ENCODE peak calls at places on chromosomes 11 and 22, in four cellular contexts. F is IMR-90, G is NB4, A is cardiac fibroblast. O is an unnamed sample.

GRCh38 chr22:38257170-38257569 is 15.6 kb downstream of the TMEM184B start:
- DNase-seq in F (peak), G (no peak), A (peak), O (no peak)

GRCh38 chr22:38452373-38453064 is 2.5 kb downstream of the KCNJ4 start:
- DNase-seq in F (peak), G (no peak), A (peak), O (no peak)

GRCh38 chr11:5550440-5551095 is 2.2 kb upstream of the OR52H1 start:
- DNase-seq in F (peak), G (no peak), A (peak), O (no peak)

GRCh38 chr11:34044664-34045485 is 6.7 kb upstream of the CAPRIN1 start:
- DNase-seq in F (peak), G (peak), A (peak), O (no peak)

GRCh38 chr11:12863605-12864121 is 145.5 kb upstream of the RASSF10 start:
- DNase-seq in F (no peak), G (no peak), A (no peak), O (no peak)

GRCh38 chr11:110982214-110982613 is 263.3 kb upstream of the POU2AF2 start:
- DNase-seq in F (no peak), G (no peak), A (no peak), O (no peak)

GRCh38 chr22:41261541-41262249 is 21.0 kb upstream of the CHADL start:
- DNase-seq in F (no peak), G (no peak), A (no peak), O (no peak)

GRCh38 chr11:73209892-73210291 is 8.2 kb upstream of the P2RY2 start:
- DNase-seq in F (no peak), G (no peak), A (no peak), O (no peak)

GRCh38 chr22:26835929-26836528 is 178.6 kb downstream of the MIAT start:
- DNase-seq in F (peak), G (peak), A (peak), O (peak)

GRCh38 chr11:86497310-86497709 is 122.6 kb downstream of the CCDC81 start:
- DNase-seq in F (peak), G (no peak), A (peak), O (no peak)

GRCh38 chr11:1481861-1482441 is 4.6 kb downstream of the MOB2 start:
- DNase-seq in F (no peak), G (no peak), A (no peak), O (no peak)

GRCh38 chr11:120335596-120335927 is 651 bp upstream of the ARHGEF12 start:
- DNase-seq in F (peak), G (no peak), A (peak), O (no peak)

GRCh38 chr11:126163074-126163700 is 48.3 kb downstream of the RPUSD4 start:
- DNase-seq in F (peak), G (no peak), A (peak), O (no peak)

GRCh38 chr22:24697671-24698082 is 76.8 kb downstream of the PIWIL3 start:
- DNase-seq in F (no peak), G (no peak), A (peak), O (peak)

DNA sequence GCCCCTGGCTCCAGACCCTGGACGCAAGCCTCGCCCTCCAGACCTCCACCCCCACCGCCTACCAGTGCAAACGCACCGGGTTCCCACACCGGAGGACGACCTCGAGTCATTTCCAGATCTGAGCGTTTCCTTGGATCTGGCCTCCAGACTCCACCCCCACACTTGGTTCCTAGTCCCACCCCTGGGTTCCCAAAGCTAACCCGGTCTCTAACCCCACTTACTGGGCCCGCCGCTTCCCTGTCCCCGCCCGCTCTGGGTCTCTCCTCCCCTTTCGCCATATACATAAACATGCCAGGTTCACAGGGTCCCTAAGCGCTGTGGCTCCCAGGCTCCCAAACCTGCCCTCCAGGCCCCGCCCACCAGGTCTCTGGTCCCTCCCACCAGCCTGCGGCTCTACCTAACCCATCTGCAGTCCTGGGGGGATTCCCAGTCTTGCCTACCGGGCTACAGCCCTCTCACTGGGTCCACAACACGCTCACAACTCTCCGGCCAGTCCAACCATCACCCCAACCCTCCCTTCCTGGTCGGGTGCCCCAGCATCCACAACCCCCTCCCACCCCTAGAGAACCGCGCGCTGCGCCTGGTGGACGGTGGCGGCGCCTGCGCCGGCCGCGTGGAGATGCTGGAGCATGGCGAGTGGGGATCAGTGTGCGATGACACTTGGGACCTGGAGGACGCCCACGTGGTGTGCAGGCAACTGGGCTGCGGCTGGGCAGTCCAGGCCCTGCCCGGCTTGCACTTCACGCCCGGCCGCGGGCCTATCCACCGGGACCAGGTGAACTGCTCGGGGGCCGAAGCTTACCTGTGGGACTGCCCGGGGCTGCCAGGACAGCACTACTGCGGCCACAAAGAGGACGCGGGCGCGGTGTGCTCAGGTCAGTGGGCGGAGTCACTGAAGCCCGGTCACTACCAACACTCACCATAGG is 36.8 kb downstream of the CD6 start:
- DNase-seq in F (no peak), G (no peak), A (no peak), O (peak)
- H3K4me3 ChIP-seq in F (no peak), G (no peak), A (peak), O (peak)

GRCh38 chr11:94766656-94767291 is 1.4 kb upstream of the AMOTL1 start:
- DNase-seq in F (no peak), G (no peak), A (peak), O (no peak)

GRCh38 chr11:94767292-94767690 is 865 bp upstream of the AMOTL1 start:
- DNase-seq in F (no peak), G (no peak), A (no peak), O (no peak)

GRCh38 chr11:94769897-94770296 is 1.7 kb downstream of the AMOTL1 start:
- DNase-seq in F (no peak), G (no peak), A (no peak), O (no peak)

GRCh38 chr11:94768602-94769511 is 701 bp downstream of the AMOTL1 start:
- DNase-seq in F (peak), G (peak), A (peak), O (no peak)

DNA sequence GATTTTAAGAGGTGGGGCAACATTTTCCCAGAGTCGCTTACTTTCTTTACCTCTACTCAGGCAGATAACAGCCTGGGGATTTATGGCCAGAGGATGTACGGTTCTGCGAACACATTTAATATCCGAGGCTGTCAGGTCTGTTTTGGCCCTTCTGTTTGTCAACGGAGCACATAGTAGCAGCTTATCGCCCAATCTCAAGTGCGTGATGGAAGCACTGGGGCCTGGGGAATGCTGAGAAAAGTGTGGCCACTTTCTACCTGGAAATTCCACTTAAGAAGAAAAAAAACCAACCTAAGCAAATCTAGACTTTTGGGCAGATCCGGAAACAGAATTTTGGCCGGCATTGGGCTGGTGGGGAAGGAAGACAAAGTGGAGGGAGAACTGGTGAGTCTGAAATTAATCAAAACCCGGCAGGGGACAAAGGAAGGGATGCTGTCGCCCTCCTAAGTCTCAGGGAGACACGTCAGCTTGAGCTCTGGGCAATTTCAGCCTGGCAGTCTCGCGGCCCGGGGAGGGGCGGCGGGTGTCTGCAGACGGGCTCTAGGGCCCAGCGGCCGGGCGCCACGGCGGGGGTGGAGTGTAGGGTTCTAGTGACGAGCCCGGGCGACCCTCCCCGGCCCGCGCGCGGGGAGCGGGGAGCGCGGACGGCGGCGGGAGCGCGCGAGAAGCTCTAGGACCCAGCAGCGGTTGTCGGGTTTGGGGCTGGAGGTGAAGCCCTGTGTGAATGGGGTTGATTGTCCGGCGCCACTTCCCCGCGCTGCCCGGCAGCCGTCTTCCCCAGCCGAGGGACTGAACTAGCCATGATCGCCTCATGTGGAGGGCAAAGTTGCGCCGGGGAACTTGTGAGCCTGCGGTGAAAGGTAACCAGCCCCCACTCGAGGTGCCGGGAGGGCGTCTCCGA is at the start of gene AMOTL1:
- DNase-seq in F (peak), G (peak), A (peak), O (peak)
- H3K4me3 ChIP-seq in F (peak), G (peak), A (peak), O (peak)

GRCh38 chr11:29125621-29126020 is 891.2 kb downstream of the KCNA4 start:
- DNase-seq in F (no peak), G (no peak), A (no peak), O (no peak)

GRCh38 chr11:29119116-29119515 is 897.7 kb downstream of the KCNA4 start:
- DNase-seq in F (peak), G (no peak), A (peak), O (no peak)

GRCh38 chr11:29119691-29120328 is 897.0 kb downstream of the KCNA4 start:
- DNase-seq in F (peak), G (no peak), A (peak), O (no peak)

GRCh38 chr11:29124436-29124835 is 892.4 kb downstream of the KCNA4 start:
- DNase-seq in F (no peak), G (no peak), A (no peak), O (no peak)

GRCh38 chr11:29120329-29120695 is 896.5 kb downstream of the KCNA4 start:
- DNase-seq in F (no peak), G (no peak), A (no peak), O (no peak)
- H3K4me3 ChIP-seq in F (peak), G (no peak), A (peak), O (no peak)

DNA sequence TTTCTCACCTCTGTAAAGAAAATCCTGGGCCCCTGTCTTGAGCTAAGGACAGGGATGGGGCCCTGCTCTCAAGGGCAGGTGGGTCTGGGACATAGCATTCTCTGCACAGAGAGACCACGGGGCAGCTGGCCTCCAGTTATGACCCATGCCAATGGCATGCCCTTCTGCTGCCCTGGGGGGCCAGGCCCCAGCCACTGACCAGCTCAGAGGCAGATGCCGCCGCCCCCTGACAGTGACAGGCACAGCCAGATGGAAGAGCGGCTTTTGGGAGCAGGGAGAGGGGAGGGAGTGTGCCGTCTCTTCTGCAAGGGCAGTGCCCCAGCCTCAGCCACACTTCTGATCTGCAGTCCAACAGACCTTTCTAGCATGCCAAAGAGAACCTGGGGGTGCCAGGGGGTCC is 114.8 kb upstream of the NAV2 start:
- DNase-seq in F (no peak), G (no peak), A (no peak), O (no peak)
- H3K4me3 ChIP-seq in F (no peak), G (no peak), A (no peak), O (no peak)

DNA sequence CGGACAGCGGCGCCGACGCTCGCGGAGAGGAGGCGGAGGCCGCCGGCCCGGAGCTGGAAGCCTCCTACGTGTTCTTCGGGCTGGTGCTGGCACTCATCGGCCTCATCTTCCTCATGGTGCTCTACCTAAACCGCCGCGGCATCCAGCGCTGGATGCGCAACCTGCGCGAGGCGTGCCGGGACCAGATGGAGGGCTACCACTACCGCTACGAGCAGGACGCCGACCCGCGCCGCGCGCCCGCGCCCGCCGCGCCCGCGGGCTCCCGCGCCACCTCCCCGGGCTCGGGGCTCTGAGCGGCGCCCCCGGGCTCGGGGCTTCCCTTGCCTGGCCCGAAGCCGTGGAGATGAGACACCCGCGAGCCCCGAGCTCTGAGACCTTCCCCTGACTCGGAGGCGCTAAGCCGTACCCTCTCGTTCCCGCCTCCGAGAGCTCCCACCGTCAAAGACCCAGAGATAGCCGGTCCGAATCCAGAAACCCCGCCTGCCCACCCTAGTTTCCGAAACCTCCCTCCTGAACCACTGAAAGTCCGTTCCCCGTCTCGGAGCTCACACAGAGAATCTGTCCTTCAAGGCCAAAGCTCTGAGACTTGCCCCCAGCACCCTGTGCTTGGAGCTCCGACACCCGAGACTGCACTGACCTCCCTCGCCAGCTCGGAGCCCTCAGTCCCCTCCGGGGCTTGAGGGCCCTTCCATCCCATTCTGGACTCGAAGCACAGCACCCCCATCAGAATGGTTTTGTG is 1.5 kb downstream of the TPBGL start:
- DNase-seq in F (no peak), G (no peak), A (no peak), O (no peak)
- H3K4me3 ChIP-seq in F (peak), G (no peak), A (peak), O (peak)

DNA sequence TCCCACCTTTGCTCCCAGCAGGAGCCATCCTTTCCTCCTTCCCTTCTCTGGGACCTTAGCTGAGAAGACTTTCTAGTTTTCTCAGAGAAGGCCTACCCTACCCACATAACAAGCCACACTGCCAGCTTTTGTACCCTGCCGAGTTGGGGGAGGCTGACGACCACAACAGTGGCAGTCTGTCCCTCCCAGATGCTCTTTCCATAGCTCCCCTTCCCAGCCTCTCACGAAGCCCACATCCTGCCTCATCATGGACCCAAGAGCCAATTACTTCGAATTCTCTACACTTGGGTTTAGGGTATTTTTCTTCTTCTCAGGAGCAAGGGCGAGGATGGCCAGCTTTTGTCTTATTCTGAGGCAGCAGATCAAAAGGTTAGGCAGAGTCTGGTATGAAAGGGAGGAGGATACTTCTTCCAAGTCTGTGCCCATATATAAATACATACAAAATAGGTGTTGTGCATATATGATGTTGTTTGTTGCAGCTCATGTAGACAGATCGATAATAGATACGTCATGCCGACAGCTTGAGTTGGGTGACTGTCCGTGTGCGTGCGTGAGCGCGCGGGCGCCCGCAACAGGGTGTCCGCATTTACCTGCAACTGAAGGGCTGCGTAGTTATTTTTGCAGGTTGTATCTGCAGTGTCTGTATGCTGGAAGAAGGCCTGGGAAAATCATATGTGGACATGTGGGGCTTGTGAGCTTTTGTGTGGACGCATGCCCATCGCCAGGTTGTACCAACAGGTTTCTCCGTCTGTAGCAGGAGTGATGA is 846 bp upstream of the NRGN start:
- DNase-seq in F (no peak), G (no peak), A (no peak), O (no peak)
- H3K4me3 ChIP-seq in F (peak), G (no peak), A (peak), O (no peak)

GRCh38 chr22:17761145-17761488 is 13.2 kb downstream of the BID start:
- DNase-seq in F (no peak), G (no peak), A (no peak), O (no peak)
- H3K4me3 ChIP-seq in F (no peak), G (no peak), A (no peak), O (no peak)

GRCh38 chr22:40180403-40180802 is 2.7 kb downstream of the TNRC6B start:
- DNase-seq in F (no peak), G (no peak), A (no peak), O (no peak)

GRCh38 chr22:40182231-40182835 is 4.6 kb downstream of the TNRC6B start:
- DNase-seq in F (no peak), G (no peak), A (no peak), O (no peak)

GRCh38 chr22:40179535-40179934 is 1.8 kb downstream of the TNRC6B start:
- DNase-seq in F (no peak), G (no peak), A (no peak), O (no peak)

GRCh38 chr22:40181323-40181722 is 3.6 kb downstream of the TNRC6B start:
- DNase-seq in F (no peak), G (no peak), A (no peak), O (no peak)

GRCh38 chr22:40183029-40183581 is 5.4 kb downstream of the TNRC6B start:
- DNase-seq in F (peak), G (peak), A (peak), O (no peak)
- H3K4me3 ChIP-seq in F (no peak), G (no peak), A (no peak), O (no peak)

GRCh38 chr11:18324381-18324780 is 2.0 kb downstream of the GTF2H1 start:
- DNase-seq in F (no peak), G (peak), A (no peak), O (no peak)
- H3K4me3 ChIP-seq in F (no peak), G (peak), A (peak), O (no peak)

GRCh38 chr11:9769621-9770020 is 105.7 kb downstream of the SWAP70 start:
- DNase-seq in F (no peak), G (no peak), A (no peak), O (no peak)
- H3K4me3 ChIP-seq in F (no peak), G (no peak), A (no peak), O (no peak)

O was measured in colonic mucosa.